ENCODE peak calls at places on chromosomes 16 and 17, in six cellular contexts. O, Y, N, M, D and W are unnamed samples.
A peak's percentile ranks its signal among the peaks of the same experiment; 100 is the strongest.

GRCh38 chr16:50642349-50642748 is 38.8 kb downstream of the SNX20 start:
- ATAC-seq in M (peak; percentile 31), N (no peak), O (peak; percentile 24), D (no peak), Y (no peak), W (no peak)

GRCh38 chr17:55360971-55361370 is 60.7 kb downstream of the MMD start:
- ATAC-seq in M (no peak), N (no peak), O (no peak), D (no peak), Y (no peak), W (no peak)

GRCh38 chr17:30236807-30237206 is 1.3 kb upstream of the SLC6A4 start:
- ATAC-seq in D (no peak), N (peak; percentile 65), O (peak; percentile 80), M (peak; percentile 75), Y (peak; percentile 91), W (peak; percentile 75)

GRCh38 chr17:63498621-63499195 is 21.8 kb downstream of the ACE start:
- ATAC-seq in N (no peak), D (no peak), M (no peak), O (no peak), Y (no peak), W (no peak)

GRCh38 chr17:79797492-79798295 is 817 bp upstream of the CBX8 start:
- ATAC-seq in Y (peak; percentile 32), M (peak; percentile 58), O (peak; percentile 39), D (peak; percentile 56), N (no peak), W (peak; percentile 1)

GRCh38 chr16:10220942-10221341 is 38.7 kb upstream of the GRIN2A start:
- ATAC-seq in O (no peak), Y (no peak), M (no peak), D (no peak), N (no peak), W (no peak)

GRCh38 chr16:58518980-58519368 is 3.7 kb downstream of the SETD6 start:
- ATAC-seq in Y (no peak), M (no peak), D (no peak), O (no peak), N (no peak), W (no peak)

GRCh38 chr16:47970291-47970931 is 185.4 kb downstream of the ABCC12 start:
- ATAC-seq in Y (peak; percentile 60), O (peak; percentile 46), D (peak; percentile 34), M (no peak), N (no peak), W (no peak)

GRCh38 chr16:66925322-66925840 is at the start of gene RRAD:
- ATAC-seq in D (peak; percentile 31), N (peak; percentile 1), Y (peak; percentile 15), O (peak; percentile 23), M (peak; percentile 46), W (peak; percentile 46)

GRCh38 chr16:61616088-61616487 is 420.1 kb downstream of the CDH8 start:
- ATAC-seq in Y (no peak), D (no peak), M (no peak), O (no peak), N (no peak), W (no peak)

GRCh38 chr16:49277386-49277742 is 4.3 kb downstream of the CBLN1 start:
- ATAC-seq in O (no peak), M (no peak), Y (no peak), N (no peak), D (no peak), W (no peak)

GRCh38 chr17:10737168-10737622 is 7.4 kb upstream of the TMEM220 start:
- ATAC-seq in Y (peak; percentile 96), M (peak; percentile 67), N (peak; percentile 94), O (peak; percentile 82), D (peak; percentile 80), W (peak; percentile 60)

GRCh38 chr16:53744449-53744848 is 40.5 kb downstream of the FTO start:
- ATAC-seq in D (no peak), Y (no peak), O (peak; percentile 76), N (no peak), M (peak; percentile 78), W (no peak)

GRCh38 chr16:21156767-21157467 is 1.6 kb upstream of the LDAF1 start:
- ATAC-seq in D (no peak), O (peak; percentile 34), Y (peak; percentile 61), M (no peak), N (no peak), W (peak; percentile 22)

GRCh38 chr17:77618173-77618572 is 340.3 kb upstream of the TNRC6C start:
- ATAC-seq in N (no peak), M (no peak), Y (no peak), D (no peak), O (no peak), W (no peak)

GRCh38 chr16:50227120-50227519 is 39.2 kb upstream of the ADCY7 start:
- ATAC-seq in N (no peak), D (no peak), O (no peak), Y (no peak), M (no peak), W (no peak)

GRCh38 chr17:50475362-50475761 is 3.3 kb upstream of the RSAD1 start:
- ATAC-seq in O (no peak), D (no peak), N (no peak), M (no peak), Y (no peak), W (no peak)

GRCh38 chr16:18048858-18049257 is 287.7 kb downstream of the NPIPA8 start:
- ATAC-seq in N (no peak), D (no peak), O (no peak), M (no peak), Y (no peak), W (no peak)

GRCh38 chr16:73885319-73885718 is 411.3 kb upstream of the PSMD7 start:
- ATAC-seq in N (no peak), M (peak; percentile 29), D (no peak), O (no peak), Y (no peak), W (no peak)

GRCh38 chr16:73886378-73886777 is 410.2 kb upstream of the PSMD7 start:
- ATAC-seq in M (no peak), Y (no peak), O (no peak), N (no peak), D (no peak), W (no peak)

GRCh38 chr16:73888840-73889577 is 407.6 kb upstream of the PSMD7 start:
- ATAC-seq in M (no peak), D (no peak), O (no peak), Y (no peak), N (no peak), W (no peak)

GRCh38 chr16:73887895-73888294 is 408.7 kb upstream of the PSMD7 start:
- ATAC-seq in O (no peak), Y (no peak), M (no peak), N (no peak), D (no peak), W (no peak)

DNA sequence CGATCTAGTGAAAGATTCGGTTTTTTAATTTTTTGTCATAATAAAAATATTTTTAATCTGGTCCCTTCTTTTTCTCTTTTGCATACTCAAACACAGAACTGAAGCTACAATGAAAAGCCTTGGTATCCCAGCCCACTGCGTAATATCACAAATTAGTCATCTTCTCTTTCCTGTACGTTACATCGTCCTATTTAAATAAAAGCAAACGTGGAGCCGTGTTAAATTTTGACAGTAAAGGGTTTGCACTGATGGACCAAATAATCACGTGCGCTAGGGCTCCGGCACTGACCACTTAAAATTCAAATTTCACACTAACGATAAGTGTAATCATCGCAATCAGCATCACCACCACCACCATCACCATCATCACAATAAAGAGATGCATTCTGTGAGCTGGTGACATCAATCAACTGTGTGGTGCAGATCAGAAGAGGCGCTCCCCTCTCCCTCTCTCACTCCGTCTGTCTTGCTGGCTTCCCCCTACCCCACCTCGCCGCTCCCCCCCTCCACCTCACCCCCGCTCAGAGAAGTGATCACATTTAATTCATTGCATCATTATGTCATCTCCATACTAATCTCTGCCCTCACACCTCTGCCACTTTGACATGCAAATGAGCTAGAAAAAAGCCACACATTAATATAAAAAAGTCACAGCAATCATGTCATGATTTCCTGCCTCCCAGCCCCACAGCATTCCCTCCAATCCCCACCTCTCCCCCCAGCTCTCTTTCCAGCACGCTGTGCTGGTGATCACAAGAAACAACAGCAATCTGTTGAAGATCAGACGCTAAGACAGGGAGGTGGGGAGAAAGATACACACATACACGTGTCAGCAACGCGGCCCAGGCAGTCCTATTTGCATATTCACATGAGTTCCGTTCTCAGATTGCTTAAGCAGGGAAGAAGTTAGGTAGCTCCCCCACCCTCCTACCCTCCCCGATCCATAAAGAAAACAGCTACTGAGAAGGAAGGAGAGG is 405.8 kb upstream of the PSMD7 start:
- ATAC-seq in O (no peak), M (peak; percentile 40), N (no peak), Y (no peak), D (no peak), W (no peak)
- TF ChIP-seq EP300 in O (no peak), M (no peak), N (no peak), Y (no peak), D (no peak), W (no peak)

GRCh38 chr17:78641666-78642065 is 64.5 kb upstream of the DNAH17 start:
- ATAC-seq in O (no peak), N (no peak), Y (no peak), D (no peak), M (no peak), W (no peak)

GRCh38 chr17:78644971-78645370 is 67.8 kb upstream of the DNAH17 start:
- ATAC-seq in M (no peak), O (no peak), N (no peak), D (no peak), Y (peak; percentile 14), W (no peak)

GRCh38 chr17:78642707-78643106 is 65.5 kb upstream of the DNAH17 start:
- ATAC-seq in O (no peak), Y (no peak), D (no peak), N (no peak), M (no peak), W (no peak)

GRCh38 chr17:78644259-78644658 is 67.1 kb upstream of the DNAH17 start:
- ATAC-seq in D (no peak), M (no peak), N (no peak), Y (no peak), O (no peak), W (no peak)

GRCh38 chr17:78643326-78643725 is 66.1 kb upstream of the DNAH17 start:
- ATAC-seq in D (no peak), M (no peak), O (no peak), N (no peak), Y (no peak), W (no peak)
- TF ChIP-seq POLR2A in D (no peak), M (no peak), O (no peak), N (no peak), Y (no peak), W (no peak)

GRCh38 chr16:89442588-89442987 is 47.8 kb downstream of the ANKRD11 start:
- ATAC-seq in D (peak; percentile 39), N (no peak), O (peak; percentile 54), Y (peak; percentile 31), M (no peak), W (peak; percentile 27)
- H3K4me1 ChIP-seq in D (peaks cover 58% of the 10 kb centered on the region), N (peaks cover 92% of the 10 kb centered on the region), O (peaks cover 92% of the 10 kb centered on the region), Y (peaks cover 76% of the 10 kb centered on the region), M (peaks cover 39% of the 10 kb centered on the region), W (peaks cover 17% of the 10 kb centered on the region)

GRCh38 chr16:75578725-75579124 is 12.5 kb downstream of the GABARAPL2 start:
- ATAC-seq in M (no peak), N (no peak), Y (no peak), O (no peak), D (peak; percentile 52), W (no peak)

GRCh38 chr16:75579435-75579834 is 13.3 kb downstream of the GABARAPL2 start:
- ATAC-seq in M (peak; percentile 21), O (no peak), D (no peak), N (no peak), Y (no peak), W (no peak)

GRCh38 chr16:75575976-75576375 is 9.8 kb downstream of the GABARAPL2 start:
- ATAC-seq in O (no peak), M (no peak), N (no peak), Y (no peak), D (no peak), W (no peak)

GRCh38 chr16:75578212-75578611 is 12.0 kb downstream of the GABARAPL2 start:
- ATAC-seq in N (no peak), D (peak; percentile 76), O (no peak), Y (no peak), M (no peak), W (no peak)

GRCh38 chr16:75576384-75576811 is 10.2 kb downstream of the GABARAPL2 start:
- ATAC-seq in M (peak; percentile 49), N (peak; percentile 34), Y (no peak), D (peak; percentile 23), O (no peak), W (no peak)
- TF ChIP-seq EP300 in M (no peak), N (no peak), Y (no peak), D (no peak), O (no peak), W (no peak)